ENCODE peak calls at places on chromosomes 3 and 15, in nine cellular contexts. E, B, U, W, X, F, M, Q and G are unnamed samples.

GRCh38 chr3:7813412-7813811 is 688.2 kb upstream of the LMCD1 start:
- DNase-seq in E (no peak), U (no peak), M (no peak), B (no peak), F (no peak), Q (no peak), W (no peak), X (no peak), G (no peak)

GRCh38 chr15:62792960-62793758 is 249.4 kb upstream of the TPM1 start:
- DNase-seq in W (peak; percentile 39), Q (no peak), X (no peak), U (no peak), F (no peak), M (no peak), E (no peak), B (no peak), G (no peak)

GRCh38 chr15:33057845-33058244 is 136.7 kb downstream of the FMN1 start:
- DNase-seq in M (no peak), E (no peak), W (no peak), U (no peak), F (no peak), X (no peak), B (no peak), Q (no peak), G (no peak)

GRCh38 chr15:41494190-41494921 is 682 bp downstream of the ITPKA start:
- DNase-seq in B (no peak), M (peak; percentile 30), E (peak; percentile 47), U (no peak), W (peak; percentile 51), F (no peak), X (no peak), Q (no peak), G (no peak)

GRCh38 chr15:60373327-60373726 is 24.5 kb downstream of the ANXA2 start:
- DNase-seq in F (no peak), U (no peak), Q (no peak), E (no peak), X (no peak), W (peak; percentile 7), M (no peak), B (no peak), G (peak; percentile 33)

GRCh38 chr15:31993062-31993461 is 37.3 kb upstream of the CHRNA7 start:
- DNase-seq in X (no peak), U (no peak), W (no peak), Q (no peak), E (peak; percentile 17), B (no peak), F (no peak), M (no peak), G (no peak)

GRCh38 chr3:164095949-164096348 is 982.3 kb downstream of the SI start:
- DNase-seq in Q (no peak), F (no peak), M (no peak), X (no peak), B (no peak), U (no peak), W (no peak), E (no peak), G (no peak)

GRCh38 chr15:78981532-78982313 is 36.9 kb upstream of the CTSH start:
- DNase-seq in Q (no peak), U (no peak), B (no peak), F (no peak), W (no peak), X (no peak), E (no peak), M (no peak), G (no peak)

GRCh38 chr3:82030932-82031331 is 269.5 kb upstream of the GBE1 start:
- DNase-seq in B (no peak), W (no peak), U (no peak), X (no peak), Q (no peak), M (no peak), E (no peak), F (no peak), G (no peak)

GRCh38 chr3:20077054-20077453 is 36.8 kb downstream of the KAT2B start:
- DNase-seq in B (no peak), M (no peak), U (no peak), X (no peak), F (no peak), W (no peak), Q (no peak), E (no peak), G (no peak)

GRCh38 chr3:84960581-84960980 is 1.8 kb downstream of the CADM2 start:
- DNase-seq in B (no peak), X (no peak), F (no peak), W (no peak), U (no peak), E (no peak), M (no peak), Q (no peak), G (no peak)

GRCh38 chr3:112327371-112327951 is 5.5 kb upstream of the CD200 start:
- DNase-seq in F (no peak), Q (no peak), B (peak; percentile 26), M (no peak), E (peak; percentile 73), W (peak; percentile 50), X (peak; percentile 63), U (peak; percentile 55), G (peak; percentile 20)

GRCh38 chr3:164192974-164193373 is 885.3 kb downstream of the SI start:
- DNase-seq in U (no peak), E (no peak), B (no peak), F (no peak), X (no peak), Q (no peak), M (no peak), W (no peak), G (no peak)

GRCh38 chr3:51955175-51955892 is at the start of gene GPR62:
- DNase-seq in B (no peak), U (no peak), Q (no peak), F (no peak), W (no peak), X (no peak), E (no peak), M (no peak), G (no peak)

GRCh38 chr15:90400759-90401314 is 12.8 kb downstream of the IQGAP1 start:
- DNase-seq in M (peak; percentile 55), F (peak; percentile 68), U (peak; percentile 96), B (peak; percentile 92), E (peak; percentile 93), W (peak; percentile 91), X (peak; percentile 98), Q (peak; percentile 15), G (peak; percentile 82)

GRCh38 chr15:58649175-58649574 is 100.3 kb downstream of the ADAM10 start:
- DNase-seq in X (no peak), E (no peak), F (no peak), W (no peak), B (no peak), M (no peak), Q (no peak), U (no peak), G (no peak)

GRCh38 chr3:137764001-137764433 is at the start of gene SOX14:
- DNase-seq in X (no peak), E (peak; percentile 43), U (no peak), W (no peak), M (no peak), B (no peak), Q (no peak), F (no peak), G (no peak)

GRCh38 chr15:79829950-79830349 is 66.9 kb downstream of the MTHFS start:
- DNase-seq in W (no peak), F (no peak), M (no peak), Q (no peak), E (no peak), X (no peak), U (no peak), B (no peak), G (no peak)

GRCh38 chr3:45084820-45085816 is 59.0 kb downstream of the CLEC3B start:
- DNase-seq in F (no peak), M (no peak), E (no peak), Q (no peak), X (peak; percentile 93), W (peak; percentile 91), B (no peak), U (peak; percentile 55), G (peak; percentile 60)

GRCh38 chr3:189862385-189863023 is 231.3 kb downstream of the TP63 start:
- DNase-seq in Q (no peak), U (peak; percentile 59), B (peak; percentile 18), X (peak; percentile 83), W (no peak), E (no peak), M (no peak), F (no peak), G (no peak)

GRCh38 chr15:55789066-55789660 is 46.2 kb upstream of the PRTG start:
- DNase-seq in Q (peak; percentile 14), X (no peak), M (no peak), B (no peak), W (no peak), E (peak; percentile 17), F (no peak), U (no peak), G (no peak)

GRCh38 chr3:48268381-48268935 is 27.6 kb downstream of the ZNF589 start:
- DNase-seq in W (peak; percentile 49), B (no peak), U (no peak), M (no peak), Q (no peak), F (peak; percentile 64), X (no peak), E (peak; percentile 89), G (peak; percentile 99)

GRCh38 chr15:63218114-63218808 is 28.9 kb downstream of the RAB8B start:
- DNase-seq in M (no peak), X (peak; percentile 74), B (no peak), W (peak; percentile 44), F (no peak), U (no peak), E (peak; percentile 92), Q (no peak), G (peak; percentile 79)

GRCh38 chr3:111621535-111621934 is 26.4 kb upstream of the ZBED2 start:
- DNase-seq in X (no peak), B (no peak), Q (no peak), U (no peak), F (no peak), E (no peak), W (peak; percentile 55), M (no peak), G (no peak)

GRCh38 chr3:155281892-155282291 is 11.6 kb downstream of the STRIT1 start:
- DNase-seq in X (peak; percentile 63), W (no peak), M (no peak), F (no peak), U (no peak), Q (no peak), B (no peak), E (no peak), G (no peak)

GRCh38 chr15:44606740-44607139 is 56.7 kb downstream of the SPG11 start:
- DNase-seq in Q (no peak), W (no peak), E (no peak), B (no peak), M (no peak), X (no peak), F (no peak), U (no peak), G (no peak)

GRCh38 chr15:90665288-90666134 is 51.6 kb upstream of the BLM start:
- DNase-seq in X (peak; percentile 62), B (no peak), M (peak; percentile 70), Q (no peak), E (peak; percentile 52), W (peak; percentile 66), U (peak; percentile 30), F (no peak), G (peak; percentile 64)